ENCODE peak calls at places on chromosomes 7 and 10, in four cellular contexts. One of them, this sample, is unnamed. For H3K36me3, the result is how much of the 10 kb centered on the place peaks cover.

GRCh38 chr10:66836057-66836456 is 89.8 kb upstream of the LRRTM3 start:
- DNase-seq in OCI-LY7: no peak
- DNase-seq in CD8-positive, alpha-beta memory T cell: no peak
- DNase-seq in cardiac muscle cell: peak
- DNase-seq in this sample: no peak

GRCh38 chr7:155825346-155825745 is 13.1 kb upstream of the SHH start:
- DNase-seq in OCI-LY7: no peak
- DNase-seq in CD8-positive, alpha-beta memory T cell: no peak
- DNase-seq in cardiac muscle cell: no peak
- DNase-seq in this sample: no peak

GRCh38 chr7:2032030-2032875 is 200.5 kb downstream of the MAD1L1 start:
- DNase-seq in OCI-LY7: no peak
- DNase-seq in CD8-positive, alpha-beta memory T cell: no peak
- DNase-seq in cardiac muscle cell: peak
- DNase-seq in this sample: no peak

GRCh38 chr7:30278849-30279505 is 5.4 kb upstream of the ZNRF2 start:
- DNase-seq in OCI-LY7: peak
- DNase-seq in CD8-positive, alpha-beta memory T cell: no peak
- DNase-seq in cardiac muscle cell: no peak
- DNase-seq in this sample: no peak

GRCh38 chr7:14432936-14433335 is 443.5 kb upstream of the ETV1 start:
- DNase-seq in OCI-LY7: no peak
- DNase-seq in CD8-positive, alpha-beta memory T cell: no peak
- DNase-seq in cardiac muscle cell: no peak
- DNase-seq in this sample: no peak

GRCh38 chr7:121302214-121302745 is 26.5 kb upstream of the WNT16 start:
- DNase-seq in OCI-LY7: peak
- DNase-seq in CD8-positive, alpha-beta memory T cell: no peak
- DNase-seq in cardiac muscle cell: no peak
- DNase-seq in this sample: no peak

GRCh38 chr7:114539575-114539974 is 125.0 kb downstream of the FOXP2 start:
- DNase-seq in OCI-LY7: no peak
- DNase-seq in CD8-positive, alpha-beta memory T cell: no peak
- DNase-seq in cardiac muscle cell: peak
- DNase-seq in this sample: no peak

GRCh38 chr7:114708646-114709045 is 213.2 kb upstream of the MDFIC start:
- DNase-seq in OCI-LY7: no peak
- DNase-seq in CD8-positive, alpha-beta memory T cell: no peak
- DNase-seq in cardiac muscle cell: no peak
- DNase-seq in this sample: no peak

GRCh38 chr10:29229258-29229705 is 59.6 kb upstream of the LYZL1 start:
- DNase-seq in OCI-LY7: no peak
- DNase-seq in CD8-positive, alpha-beta memory T cell: no peak
- DNase-seq in cardiac muscle cell: no peak
- DNase-seq in this sample: no peak

GRCh38 chr10:115572740-115573455 is 479.7 kb downstream of the ATRNL1 start:
- DNase-seq in OCI-LY7: no peak
- DNase-seq in CD8-positive, alpha-beta memory T cell: no peak
- DNase-seq in cardiac muscle cell: peak
- DNase-seq in this sample: no peak

GRCh38 chr10:7808686-7809267 is 9.5 kb upstream of the TAF3 start:
- DNase-seq in OCI-LY7: no peak
- DNase-seq in CD8-positive, alpha-beta memory T cell: no peak
- DNase-seq in cardiac muscle cell: no peak
- DNase-seq in this sample: no peak

GRCh38 chr10:86139066-86139657 is 227.4 kb downstream of the GRID1 start:
- DNase-seq in OCI-LY7: peak
- DNase-seq in CD8-positive, alpha-beta memory T cell: no peak
- DNase-seq in cardiac muscle cell: peak
- DNase-seq in this sample: no peak

GRCh38 chr10:60351191-60351853 is 38.4 kb downstream of the ANK3 start:
- DNase-seq in OCI-LY7: peak
- DNase-seq in CD8-positive, alpha-beta memory T cell: no peak
- DNase-seq in cardiac muscle cell: no peak
- DNase-seq in this sample: no peak

GRCh38 chr10:43398939-43399871 is 9.8 kb downstream of the HNRNPF start:
- DNase-seq in OCI-LY7: no peak
- DNase-seq in CD8-positive, alpha-beta memory T cell: no peak
- DNase-seq in cardiac muscle cell: peak
- DNase-seq in this sample: no peak

GRCh38 chr10:72932259-72933015 is 22.2 kb downstream of the PLA2G12B start:
- DNase-seq in OCI-LY7: no peak
- DNase-seq in CD8-positive, alpha-beta memory T cell: no peak
- DNase-seq in cardiac muscle cell: no peak
- DNase-seq in this sample: no peak

GRCh38 chr7:75981450-75982305 is 12.7 kb downstream of the TMEM120A start:
- DNase-seq in OCI-LY7: no peak
- DNase-seq in CD8-positive, alpha-beta memory T cell: no peak
- DNase-seq in cardiac muscle cell: no peak
- DNase-seq in this sample: no peak

GRCh38 chr7:99898836-99899235 is 20.5 kb downstream of the TRIM4 start:
- DNase-seq in OCI-LY7: no peak
- DNase-seq in CD8-positive, alpha-beta memory T cell: no peak
- DNase-seq in cardiac muscle cell: no peak
- DNase-seq in this sample: no peak

GRCh38 chr7:44990520-44991023 is 9.4 kb upstream of the CCM2 start:
- DNase-seq in OCI-LY7: no peak
- DNase-seq in CD8-positive, alpha-beta memory T cell: no peak
- DNase-seq in cardiac muscle cell: peak
- DNase-seq in this sample: no peak

GRCh38 chr7:35232994-35233393 is 20.9 kb downstream of the TBX20 start:
- DNase-seq in OCI-LY7: no peak
- DNase-seq in CD8-positive, alpha-beta memory T cell: no peak
- DNase-seq in cardiac muscle cell: no peak
- DNase-seq in this sample: no peak
- H3K27ac ChIP-seq in OCI-LY7: no peak
- H3K27ac ChIP-seq in CD8-positive, alpha-beta memory T cell: no peak
- H3K27ac ChIP-seq in cardiac muscle cell: peak
- H3K27ac ChIP-seq in this sample: no peak

GRCh38 chr10:78039743-78040142 is 6.1 kb downstream of the RPS24 start:
- DNase-seq in OCI-LY7: no peak
- DNase-seq in CD8-positive, alpha-beta memory T cell: no peak
- DNase-seq in cardiac muscle cell: no peak
- DNase-seq in this sample: no peak

GRCh38 chr10:78044179-78044578 is 10.5 kb downstream of the RPS24 start:
- DNase-seq in OCI-LY7: peak
- DNase-seq in CD8-positive, alpha-beta memory T cell: no peak
- DNase-seq in cardiac muscle cell: no peak
- DNase-seq in this sample: no peak

GRCh38 chr10:78041170-78042057 is 7.8 kb downstream of the RPS24 start:
- DNase-seq in OCI-LY7: no peak
- DNase-seq in CD8-positive, alpha-beta memory T cell: no peak
- DNase-seq in cardiac muscle cell: no peak
- DNase-seq in this sample: no peak

GRCh38 chr10:78042752-78043104 is 9.1 kb downstream of the RPS24 start:
- DNase-seq in OCI-LY7: no peak
- DNase-seq in CD8-positive, alpha-beta memory T cell: no peak
- DNase-seq in cardiac muscle cell: no peak
- DNase-seq in this sample: no peak

DNA sequence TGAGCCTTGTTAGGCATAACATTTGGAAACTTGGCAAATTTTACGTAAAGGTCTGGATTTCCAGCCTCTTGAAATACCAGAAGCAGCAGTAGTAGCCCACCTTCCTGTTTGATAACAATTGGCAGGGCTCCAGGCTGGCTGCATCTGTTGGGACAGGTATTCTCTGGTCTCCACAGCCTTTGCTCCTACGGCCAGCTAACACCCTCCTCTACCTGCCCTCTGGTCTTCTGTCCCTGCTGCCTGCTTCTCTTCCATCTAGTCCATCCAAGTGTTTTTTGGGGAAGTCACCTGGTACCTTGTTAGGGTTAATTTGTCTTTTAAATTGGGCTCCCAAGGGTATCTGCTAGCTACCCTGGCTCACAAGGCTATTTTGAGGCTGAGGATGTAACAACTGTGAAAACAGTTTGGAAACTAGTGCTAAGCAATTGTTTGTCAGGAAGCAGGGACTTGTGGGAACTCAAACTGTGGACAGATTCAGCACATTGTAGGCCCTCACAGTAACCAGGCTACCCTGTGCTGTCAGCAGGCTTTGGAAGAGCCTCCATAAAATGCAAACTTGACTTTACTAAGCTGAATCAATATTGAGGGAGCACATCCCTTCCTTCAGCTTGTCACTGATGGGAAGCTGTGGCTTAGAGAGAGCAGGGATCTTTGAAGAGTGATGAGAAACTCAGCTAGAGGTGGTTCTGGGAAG is 8.5 kb downstream of the RPS24 start:
- DNase-seq in OCI-LY7: no peak
- DNase-seq in CD8-positive, alpha-beta memory T cell: no peak
- DNase-seq in cardiac muscle cell: no peak
- DNase-seq in this sample: no peak
- H3K4me3 ChIP-seq in OCI-LY7: no peak
- H3K4me3 ChIP-seq in CD8-positive, alpha-beta memory T cell: no peak
- H3K4me3 ChIP-seq in cardiac muscle cell: no peak
- H3K4me3 ChIP-seq in this sample: no peak

DNA sequence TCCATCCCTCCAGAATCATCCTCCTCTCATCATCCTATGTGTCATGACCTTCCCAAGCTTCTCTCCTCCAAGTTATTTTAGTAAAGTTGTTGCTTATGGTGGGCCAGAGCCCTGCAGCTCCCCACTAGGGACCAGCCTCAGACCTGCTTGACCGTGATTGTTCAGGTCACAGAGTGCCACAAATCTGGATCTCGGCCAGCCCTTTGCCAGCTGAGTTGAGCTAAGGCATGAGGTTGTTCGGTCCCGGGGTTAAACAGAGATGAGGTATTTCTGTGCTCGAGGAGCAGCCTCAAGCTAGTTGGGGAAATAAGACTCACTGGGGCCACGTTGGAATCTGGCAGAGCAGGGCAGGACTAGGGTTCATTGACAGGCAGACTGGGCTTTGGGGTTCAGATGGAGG is 66.3 kb upstream of the PPIF start:
- DNase-seq in OCI-LY7: no peak
- DNase-seq in CD8-positive, alpha-beta memory T cell: no peak
- DNase-seq in cardiac muscle cell: no peak
- DNase-seq in this sample: no peak
- H3K36me3 ChIP-seq in OCI-LY7: half or more
- H3K36me3 ChIP-seq in CD8-positive, alpha-beta memory T cell: under half
- H3K36me3 ChIP-seq in cardiac muscle cell: under half
- H3K36me3 ChIP-seq in this sample: under half

GRCh38 chr10:97428572-97428981 is 2.6 kb downstream of the PGAM1 start:
- DNase-seq in OCI-LY7: no peak
- DNase-seq in CD8-positive, alpha-beta memory T cell: no peak
- DNase-seq in cardiac muscle cell: peak
- DNase-seq in this sample: no peak
- H3K27ac ChIP-seq in OCI-LY7: peak
- H3K27ac ChIP-seq in CD8-positive, alpha-beta memory T cell: peak
- H3K27ac ChIP-seq in cardiac muscle cell: peak
- H3K27ac ChIP-seq in this sample: peak

GRCh38 chr7:73830872-73831655 is at the start of gene CLDN4:
- DNase-seq in OCI-LY7: no peak
- DNase-seq in CD8-positive, alpha-beta memory T cell: no peak
- DNase-seq in cardiac muscle cell: no peak
- DNase-seq in this sample: no peak
- H3K4me3 ChIP-seq in OCI-LY7: no peak
- H3K4me3 ChIP-seq in CD8-positive, alpha-beta memory T cell: no peak
- H3K4me3 ChIP-seq in cardiac muscle cell: no peak
- H3K4me3 ChIP-seq in this sample: no peak

DNA sequence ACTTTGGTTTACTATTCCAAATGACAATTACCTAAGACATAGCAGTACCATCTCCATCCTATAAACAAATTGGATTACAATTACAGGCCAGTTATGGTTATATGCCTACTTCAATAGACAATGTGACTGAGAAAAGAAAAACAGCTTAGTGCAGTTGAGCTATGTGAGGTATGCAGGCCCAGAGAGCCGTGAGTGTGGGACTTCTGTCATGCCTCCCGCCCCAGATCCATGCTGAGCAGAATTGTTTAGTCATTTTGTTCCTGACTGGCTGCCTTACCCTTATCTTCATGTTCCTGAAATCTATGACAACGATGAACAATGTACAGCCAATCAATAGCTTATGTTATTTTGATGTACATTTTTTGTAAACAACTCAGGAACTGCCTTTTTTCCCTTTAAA is 21.7 kb downstream of the LARP4B start:
- DNase-seq in OCI-LY7: no peak
- DNase-seq in CD8-positive, alpha-beta memory T cell: no peak
- DNase-seq in cardiac muscle cell: peak
- DNase-seq in this sample: no peak
- H3K36me3 ChIP-seq in OCI-LY7: half or more
- H3K36me3 ChIP-seq in CD8-positive, alpha-beta memory T cell: under half
- H3K36me3 ChIP-seq in cardiac muscle cell: under half
- H3K36me3 ChIP-seq in this sample: under half

GRCh38 chr10:34736976-34737771 is 77.9 kb downstream of the PARD3 start:
- DNase-seq in OCI-LY7: no peak
- DNase-seq in CD8-positive, alpha-beta memory T cell: no peak
- DNase-seq in cardiac muscle cell: no peak
- DNase-seq in this sample: no peak
- H3K27ac ChIP-seq in OCI-LY7: no peak
- H3K27ac ChIP-seq in CD8-positive, alpha-beta memory T cell: no peak
- H3K27ac ChIP-seq in cardiac muscle cell: no peak
- H3K27ac ChIP-seq in this sample: no peak

GRCh38 chr7:151078233-151079040 is 2.2 kb downstream of the FASTK start:
- DNase-seq in OCI-LY7: no peak
- DNase-seq in CD8-positive, alpha-beta memory T cell: no peak
- DNase-seq in cardiac muscle cell: peak
- DNase-seq in this sample: no peak
- H3K4me3 ChIP-seq in OCI-LY7: peak
- H3K4me3 ChIP-seq in CD8-positive, alpha-beta memory T cell: no peak
- H3K4me3 ChIP-seq in cardiac muscle cell: no peak
- H3K4me3 ChIP-seq in this sample: no peak